ENCODE peak calls at places on chromosomes 2 and 18, in seven cellular contexts. One of them, this sample, is unnamed.

GRCh38 chr2:20501974-20502373 is 55.1 kb downstream of the RHOB start:
- DNase-seq in HCT116: no peak
- DNase-seq in SK-N-SH: no peak
- DNase-seq in K562: no peak
- DNase-seq in H1: no peak
- DNase-seq in GM12878: no peak
- DNase-seq in HepG2: no peak
- DNase-seq in this sample: no peak

GRCh38 chr18:22348521-22349316 is 69.0 kb downstream of the CTAGE1 start:
- DNase-seq in HCT116: no peak
- DNase-seq in SK-N-SH: no peak
- DNase-seq in K562: no peak
- DNase-seq in H1: peak
- DNase-seq in GM12878: no peak
- DNase-seq in HepG2: no peak
- DNase-seq in this sample: peak

GRCh38 chr2:151640087-151640486 is 94.2 kb downstream of the NEB start:
- DNase-seq in HCT116: no peak
- DNase-seq in SK-N-SH: no peak
- DNase-seq in K562: no peak
- DNase-seq in H1: no peak
- DNase-seq in GM12878: no peak
- DNase-seq in HepG2: no peak
- DNase-seq in this sample: no peak

GRCh38 chr2:3242747-3243369 is 134.8 kb downstream of the EIPR1 start:
- DNase-seq in HCT116: no peak
- DNase-seq in SK-N-SH: no peak
- DNase-seq in K562: no peak
- DNase-seq in H1: no peak
- DNase-seq in GM12878: peak
- DNase-seq in HepG2: no peak
- DNase-seq in this sample: no peak

GRCh38 chr2:125280276-125280675 is 1255.2 kb downstream of the CNTNAP5 start:
- DNase-seq in HCT116: no peak
- DNase-seq in SK-N-SH: no peak
- DNase-seq in K562: no peak
- DNase-seq in H1: no peak
- DNase-seq in GM12878: no peak
- DNase-seq in HepG2: no peak
- DNase-seq in this sample: no peak

GRCh38 chr2:239998006-239998405 is 27.1 kb downstream of the NDUFA10 start:
- DNase-seq in HCT116: no peak
- DNase-seq in SK-N-SH: no peak
- DNase-seq in K562: no peak
- DNase-seq in H1: no peak
- DNase-seq in GM12878: no peak
- DNase-seq in HepG2: no peak
- DNase-seq in this sample: no peak

GRCh38 chr2:218180728-218181127 is 14.0 kb upstream of the CXCR1 start:
- DNase-seq in HCT116: no peak
- DNase-seq in SK-N-SH: no peak
- DNase-seq in K562: no peak
- DNase-seq in H1: no peak
- DNase-seq in GM12878: no peak
- DNase-seq in HepG2: no peak
- DNase-seq in this sample: no peak

GRCh38 chr2:990970-991369 is 40.3 kb downstream of the SNTG2 start:
- DNase-seq in HCT116: no peak
- DNase-seq in SK-N-SH: peak
- DNase-seq in K562: no peak
- DNase-seq in H1: no peak
- DNase-seq in GM12878: no peak
- DNase-seq in HepG2: no peak
- DNase-seq in this sample: no peak

GRCh38 chr2:28274911-28275685 is 117.6 kb upstream of the FOSL2 start:
- DNase-seq in HCT116: peak
- DNase-seq in SK-N-SH: no peak
- DNase-seq in K562: no peak
- DNase-seq in H1: no peak
- DNase-seq in GM12878: no peak
- DNase-seq in HepG2: no peak
- DNase-seq in this sample: no peak

GRCh38 chr2:224976629-224977525 is 65.4 kb downstream of the DOCK10 start:
- DNase-seq in HCT116: no peak
- DNase-seq in SK-N-SH: no peak
- DNase-seq in K562: no peak
- DNase-seq in H1: no peak
- DNase-seq in GM12878: no peak
- DNase-seq in HepG2: no peak
- DNase-seq in this sample: no peak

GRCh38 chr2:205930209-205930608 is 155.8 kb downstream of the INO80D start:
- DNase-seq in HCT116: no peak
- DNase-seq in SK-N-SH: no peak
- DNase-seq in K562: no peak
- DNase-seq in H1: no peak
- DNase-seq in GM12878: no peak
- DNase-seq in HepG2: no peak
- DNase-seq in this sample: no peak

DNA sequence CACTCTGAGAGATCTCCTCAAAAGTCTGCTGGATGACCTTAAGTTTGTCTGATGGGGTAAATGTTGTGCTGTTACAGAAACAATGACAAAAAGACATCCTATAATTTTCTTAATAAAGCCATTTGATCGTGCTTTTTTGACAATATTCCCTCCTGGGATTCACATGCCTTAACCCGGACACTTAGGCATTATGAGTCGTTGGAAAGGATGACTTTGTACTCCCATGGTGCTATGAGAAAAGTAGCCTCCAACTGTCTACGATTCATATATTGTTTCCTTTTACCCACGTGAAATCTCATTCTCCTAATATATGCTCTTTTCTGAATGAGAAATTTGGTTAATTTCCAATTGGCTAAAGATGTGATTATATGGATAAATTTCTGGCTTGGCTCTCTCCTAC is 6.1 kb upstream of the MPP4 start:
- DNase-seq in HCT116: no peak
- DNase-seq in SK-N-SH: no peak
- DNase-seq in K562: no peak
- DNase-seq in H1: no peak
- DNase-seq in GM12878: no peak
- DNase-seq in HepG2: no peak
- DNase-seq in this sample: no peak
- TF ChIP-seq JUND in HCT116: no peak
- TF ChIP-seq JUND in SK-N-SH: no peak
- TF ChIP-seq JUND in K562: no peak
- TF ChIP-seq JUND in H1: no peak
- TF ChIP-seq JUND in GM12878: no peak
- TF ChIP-seq JUND in HepG2: no peak
- TF ChIP-seq JUND in this sample: no peak

GRCh38 chr2:178208817-178209216 is 14.5 kb downstream of the OSBPL6 start:
- DNase-seq in HCT116: no peak
- DNase-seq in SK-N-SH: no peak
- DNase-seq in K562: no peak
- DNase-seq in H1: no peak
- DNase-seq in GM12878: no peak
- DNase-seq in HepG2: no peak
- DNase-seq in this sample: no peak
- TF ChIP-seq JUND in HCT116: no peak
- TF ChIP-seq JUND in SK-N-SH: no peak
- TF ChIP-seq JUND in K562: no peak
- TF ChIP-seq JUND in H1: no peak
- TF ChIP-seq JUND in GM12878: no peak
- TF ChIP-seq JUND in HepG2: no peak
- TF ChIP-seq JUND in this sample: no peak

DNA sequence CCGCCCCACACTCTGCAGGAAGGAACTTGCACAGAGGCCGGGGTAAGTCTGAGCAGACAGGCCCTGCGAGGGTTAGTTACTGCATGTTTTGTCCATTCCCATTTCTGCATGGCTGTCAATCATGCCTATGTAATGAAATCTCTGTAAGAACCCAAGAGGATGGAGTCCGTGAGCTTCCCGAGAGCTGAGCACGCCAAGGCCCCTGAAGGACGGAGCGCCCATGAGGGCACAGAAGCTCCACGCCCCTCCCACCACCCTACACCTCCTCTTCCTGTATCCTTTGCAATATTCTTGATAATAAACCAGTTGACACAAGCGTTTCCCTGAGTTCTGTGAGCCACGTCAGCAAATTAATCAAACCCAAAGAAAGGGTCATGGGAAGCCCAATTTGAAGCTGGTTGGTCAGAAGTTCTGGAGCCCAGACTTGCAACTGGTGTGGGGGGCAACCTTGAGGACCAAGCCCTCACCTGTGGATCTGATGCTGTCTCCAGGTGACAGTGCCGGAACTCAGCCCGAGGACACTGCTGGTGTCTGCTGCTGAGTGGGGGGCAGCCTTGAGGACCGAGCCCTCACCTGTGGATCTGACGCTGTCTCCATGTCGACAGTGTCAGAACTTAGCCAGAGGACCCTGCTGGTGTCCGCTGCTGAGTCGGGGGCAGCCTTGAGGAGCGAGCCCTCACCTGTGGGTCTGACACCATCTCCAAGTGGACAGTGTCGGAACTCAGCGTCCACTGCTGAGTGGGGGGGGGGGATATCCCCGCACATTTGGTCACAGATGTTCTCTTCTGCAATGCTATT is 251.1 kb upstream of the SALL3 start:
- DNase-seq in HCT116: no peak
- DNase-seq in SK-N-SH: no peak
- DNase-seq in K562: no peak
- DNase-seq in H1: no peak
- DNase-seq in GM12878: no peak
- DNase-seq in HepG2: no peak
- DNase-seq in this sample: no peak
- TF ChIP-seq JUND in HCT116: no peak
- TF ChIP-seq JUND in SK-N-SH: no peak
- TF ChIP-seq JUND in K562: no peak
- TF ChIP-seq JUND in H1: no peak
- TF ChIP-seq JUND in GM12878: no peak
- TF ChIP-seq JUND in HepG2: no peak
- TF ChIP-seq JUND in this sample: no peak

DNA sequence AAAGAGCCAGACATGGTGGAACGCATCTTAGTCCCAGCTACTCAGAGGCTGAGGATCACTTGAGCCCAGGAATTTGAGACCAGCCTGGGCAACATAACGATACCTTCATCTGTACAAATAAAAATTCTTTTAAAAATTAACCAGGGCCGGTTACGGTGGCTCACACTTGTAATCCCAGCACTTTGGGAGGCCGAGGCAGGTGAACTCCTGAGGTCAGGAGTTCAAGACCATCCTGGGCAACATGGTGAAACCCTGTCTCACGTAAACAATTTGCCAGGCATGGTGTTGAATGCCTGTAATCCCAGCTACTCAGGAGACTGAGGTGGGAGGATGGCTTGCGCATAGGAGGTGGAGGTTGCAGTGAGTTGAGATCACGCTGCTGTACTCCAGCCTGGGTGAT is 25.8 kb upstream of the KCNG3 start:
- DNase-seq in HCT116: no peak
- DNase-seq in SK-N-SH: no peak
- DNase-seq in K562: no peak
- DNase-seq in H1: no peak
- DNase-seq in GM12878: no peak
- DNase-seq in HepG2: peak
- DNase-seq in this sample: no peak
- TF ChIP-seq JUND in HCT116: no peak
- TF ChIP-seq JUND in SK-N-SH: no peak
- TF ChIP-seq JUND in K562: no peak
- TF ChIP-seq JUND in H1: no peak
- TF ChIP-seq JUND in GM12878: no peak
- TF ChIP-seq JUND in HepG2: no peak
- TF ChIP-seq JUND in this sample: no peak

GRCh38 chr2:137654046-137654445 is 310.2 kb upstream of the HNMT start:
- DNase-seq in HCT116: no peak
- DNase-seq in SK-N-SH: no peak
- DNase-seq in K562: no peak
- DNase-seq in H1: no peak
- DNase-seq in GM12878: no peak
- DNase-seq in HepG2: no peak
- DNase-seq in this sample: no peak
- TF ChIP-seq JUND in HCT116: no peak
- TF ChIP-seq JUND in SK-N-SH: no peak
- TF ChIP-seq JUND in K562: no peak
- TF ChIP-seq JUND in H1: no peak
- TF ChIP-seq JUND in GM12878: no peak
- TF ChIP-seq JUND in HepG2: no peak
- TF ChIP-seq JUND in this sample: no peak

This sample was measured in T47D.